ENCODE peak calls at places on chromosomes 12 and 14, in eight cellular contexts. M is body of pancreas, D is adrenal gland, Y is ovary, K is IMR-90, G is K562, H is H1, T is heart left ventricle. U is an unnamed sample.
A peak's percentile ranks its signal among the peaks of the same experiment; 100 is the strongest.

GRCh38 chr12:3190101-3190500 is 112.9 kb downstream of the TSPAN9 start:
- DNase-seq in M (no peak), D (no peak), Y (no peak), K (no peak), G (no peak), H (no peak), T (no peak), U (no peak)

GRCh38 chr12:144650-145284 is 69.2 kb downstream of the SLC6A12 start:
- DNase-seq in M (no peak), D (no peak), Y (no peak), K (no peak), G (no peak), H (no peak), T (no peak), U (no peak)

GRCh38 chr12:5171701-5172100 is 128.0 kb downstream of the KCNA5 start:
- DNase-seq in M (no peak), D (no peak), Y (no peak), K (peak; percentile 77), G (peak; percentile 12), H (peak; percentile 23), T (peak; percentile 13), U (no peak)

GRCh38 chr14:35044939-35045797 is 904 bp upstream of the FAM177A1 start:
- DNase-seq in M (no peak), D (no peak), Y (no peak), K (peak; percentile 62), G (no peak), H (no peak), T (no peak), U (no peak)

GRCh38 chr12:117551698-117552097 is 190.3 kb upstream of the NOS1 start:
- DNase-seq in M (no peak), D (no peak), Y (no peak), K (no peak), G (no peak), H (no peak), T (no peak), U (no peak)

GRCh38 chr14:26594148-26594547 is 3.7 kb downstream of the NOVA1 start:
- DNase-seq in M (no peak), D (no peak), Y (no peak), K (no peak), G (no peak), H (no peak), T (no peak), U (no peak)

GRCh38 chr14:91405241-91405721 is 12.3 kb downstream of the CCDC88C start:
- DNase-seq in M (peak; percentile 65), D (no peak), Y (no peak), K (no peak), G (no peak), H (no peak), T (no peak), U (no peak)

GRCh38 chr14:41609704-41610183 is 3.1 kb downstream of the LRFN5 start:
- DNase-seq in M (peak; percentile 46), D (peak; percentile 90), Y (no peak), K (peak; percentile 58), G (no peak), H (no peak), T (no peak), U (no peak)

GRCh38 chr12:26373606-26374495 is 178.5 kb downstream of the SSPN start:
- DNase-seq in M (no peak), D (no peak), Y (no peak), K (no peak), G (no peak), H (no peak), T (no peak), U (no peak)

GRCh38 chr14:95220663-95221231 is 63.4 kb upstream of the DICER1 start:
- DNase-seq in M (no peak), D (no peak), Y (no peak), K (peak; percentile 23), G (no peak), H (no peak), T (no peak), U (no peak)

GRCh38 chr12:111410229-111411186 is 4.8 kb downstream of the SH2B3 start:
- DNase-seq in M (no peak), D (no peak), Y (no peak), K (no peak), G (no peak), H (no peak), T (peak; percentile 36), U (no peak)

GRCh38 chr12:122873540-122873939 is 22.4 kb downstream of the VPS37B start:
- DNase-seq in M (no peak), D (no peak), Y (no peak), K (no peak), G (no peak), H (no peak), T (no peak), U (no peak)

GRCh38 chr14:29926701-29927595 is 699 bp downstream of the PRKD1 start:
- DNase-seq in M (peak; percentile 78), D (peak; percentile 69), Y (peak; percentile 71), K (peak; percentile 43), G (peak; percentile 13), H (no peak), T (peak; percentile 50), U (no peak)

DNA sequence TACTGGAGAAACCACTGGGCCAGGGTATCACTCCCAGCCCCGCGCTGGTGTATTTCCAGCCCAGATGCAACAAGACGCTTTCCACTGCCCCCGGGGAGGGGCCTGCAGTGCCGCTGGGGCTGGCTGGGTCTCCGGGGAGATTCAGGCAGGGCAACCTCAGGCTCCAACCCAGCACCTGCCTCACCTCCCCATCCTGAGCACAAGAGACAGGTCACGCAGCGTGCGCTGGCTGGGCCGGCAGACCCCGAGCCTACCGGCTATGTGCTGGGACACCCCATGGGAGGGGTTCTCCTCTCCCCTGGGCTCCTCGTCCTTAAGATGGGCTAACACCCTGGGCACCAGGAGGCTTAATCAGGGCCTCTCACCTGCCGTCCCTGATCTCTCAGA is 80.9 kb downstream of the RFLNA start:
- DNase-seq in M (no peak), D (no peak), Y (no peak), K (no peak), G (no peak), H (no peak), T (no peak), U (no peak)
- H3K36me3 ChIP-seq in M (peaks cover 9% of the 10 kb centered on the region), D (no peaks in the 10 kb centered on the region), Y (no peaks in the 10 kb centered on the region), K (peaks cover 67% of the 10 kb centered on the region), G (peaks cover 30% of the 10 kb centered on the region), H (peaks cover 14% of the 10 kb centered on the region), T (peaks cover 26% of the 10 kb centered on the region), U (peaks cover 28% of the 10 kb centered on the region)

DNA sequence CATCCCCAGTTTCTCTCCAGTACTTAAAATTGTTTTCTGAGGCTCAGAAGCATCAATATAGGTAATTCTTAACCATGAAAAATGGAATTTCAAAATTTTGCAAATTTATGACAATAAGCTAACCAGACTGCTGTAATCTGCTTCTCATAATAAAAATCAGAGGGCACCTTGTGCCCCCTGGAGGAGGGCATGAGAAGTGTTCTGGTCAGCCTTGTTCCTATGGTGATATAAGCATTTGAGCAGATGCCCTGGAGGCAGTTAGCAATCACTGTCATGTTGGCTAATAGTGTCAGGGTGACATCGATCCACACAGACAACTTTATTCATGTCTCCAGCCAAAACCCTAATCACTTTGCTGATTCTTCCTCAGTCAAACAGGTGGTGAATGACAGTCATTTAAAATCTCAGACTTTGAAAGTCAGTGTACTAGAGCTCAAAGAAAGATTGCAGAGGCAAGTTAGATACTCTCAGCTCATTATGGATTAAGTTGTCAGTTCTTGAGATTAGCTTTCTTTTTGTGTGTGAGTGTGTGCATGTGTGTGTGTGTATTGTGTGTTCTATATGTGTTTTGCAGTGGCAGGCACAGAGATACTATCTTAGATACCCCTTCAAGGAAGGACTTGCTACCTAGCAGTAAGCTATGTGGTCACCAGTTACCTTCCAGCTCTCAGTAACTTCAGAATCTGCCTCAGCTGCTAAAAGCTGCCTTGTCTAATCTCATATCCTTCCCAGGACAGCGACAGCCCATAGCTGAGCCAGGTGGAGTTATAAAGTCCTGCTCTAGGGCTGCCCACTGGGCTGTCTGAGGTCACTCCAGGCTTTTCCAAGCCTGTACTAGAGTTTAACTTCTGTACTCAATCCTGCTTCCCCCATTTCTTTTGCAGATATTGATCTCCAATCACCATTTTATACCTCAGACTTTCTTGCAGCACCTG is 942.8 kb downstream of the GALC start:
- DNase-seq in M (peak; percentile 68), D (no peak), Y (no peak), K (peak; percentile 47), G (peak; percentile 9), H (peak; percentile 19), T (no peak), U (no peak)
- TF ChIP-seq POLR2A in M (no peak), D (no peak), Y (no peak), K (no peak), G (no peak), H (no peak), T (no peak), U (no peak)

GRCh38 chr12:53978477-53979356 is 4.0 kb upstream of the HOTAIR start:
- DNase-seq in M (no peak), D (no peak), Y (no peak), K (no peak), G (no peak), H (no peak), T (no peak), U (no peak)

GRCh38 chr12:53981652-53982565 is 3.0 kb upstream of the HOXC10 start:
- DNase-seq in M (no peak), D (no peak), Y (no peak), K (no peak), G (no peak), H (no peak), T (no peak), U (no peak)

GRCh38 chr12:53982616-53983579 is 2.0 kb upstream of the HOXC10 start:
- DNase-seq in M (no peak), D (no peak), Y (no peak), K (no peak), G (no peak), H (no peak), T (no peak), U (no peak)

GRCh38 chr12:53977596-53978464 is 3.1 kb upstream of the HOTAIR start:
- DNase-seq in M (no peak), D (no peak), Y (no peak), K (no peak), G (no peak), H (no peak), T (no peak), U (no peak)

DNA sequence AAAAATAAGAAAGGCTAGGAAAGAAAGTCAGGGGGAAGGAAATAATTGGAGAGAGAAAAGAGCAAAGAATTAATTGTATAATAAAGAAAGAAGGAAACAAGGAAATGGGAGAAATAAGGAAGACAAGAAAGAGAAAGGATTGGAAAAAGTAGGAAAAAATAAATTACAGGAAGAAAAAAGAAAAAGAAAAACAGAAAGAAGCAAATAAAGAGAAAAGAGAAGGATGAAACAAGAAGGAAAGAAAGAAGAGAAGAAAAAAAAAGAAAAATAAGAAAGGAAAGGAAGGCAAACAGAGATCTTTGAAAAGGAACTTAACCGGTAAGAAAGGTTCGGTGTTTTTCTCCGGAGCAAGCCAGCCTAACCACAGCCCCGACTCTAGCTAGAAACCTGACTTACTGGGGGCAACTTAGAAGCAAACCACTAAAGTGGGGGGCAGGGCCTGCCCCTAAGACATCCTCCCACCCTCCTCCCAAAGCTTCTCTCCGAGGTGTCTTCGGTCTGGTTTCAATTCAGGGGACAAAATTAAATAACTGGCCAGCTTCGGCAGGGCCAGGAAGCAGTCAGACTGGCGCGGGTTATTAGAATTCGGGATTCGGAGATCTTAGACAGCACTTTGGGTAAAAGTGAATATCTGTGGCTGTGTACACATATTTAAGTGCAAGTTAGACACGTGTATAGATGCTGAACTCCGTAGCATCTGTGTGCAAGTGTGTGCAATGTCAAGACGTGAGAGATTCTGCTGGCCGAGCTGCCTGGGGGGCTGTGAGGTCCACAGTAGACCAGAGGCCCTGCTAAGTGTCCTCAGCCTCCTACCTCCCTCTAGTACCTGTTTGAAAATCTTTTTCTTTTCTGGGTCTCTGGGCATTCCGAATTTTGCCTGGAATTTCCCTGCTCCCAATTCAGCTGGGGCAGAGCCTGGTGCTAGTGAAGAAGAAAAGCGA is 4.2 kb upstream of the HOXC10 start:
- DNase-seq in M (no peak), D (no peak), Y (no peak), K (no peak), G (no peak), H (no peak), T (no peak), U (no peak)
- H3K36me3 ChIP-seq in M (no peaks in the 10 kb centered on the region), D (no peaks in the 10 kb centered on the region), Y (no peaks in the 10 kb centered on the region), K (no peaks in the 10 kb centered on the region), G (no peaks in the 10 kb centered on the region), H (peaks cover 4% of the 10 kb centered on the region), T (no peaks in the 10 kb centered on the region), U (no peaks in the 10 kb centered on the region)

GRCh38 chr12:56299853-56300643 is at the start of gene CS:
- DNase-seq in M (peak; percentile 100), D (peak; percentile 100), Y (peak; percentile 99), K (peak; percentile 95), G (peak; percentile 96), H (peak; percentile 92), T (peak; percentile 99), U (peak; percentile 97)
- TF ChIP-seq POLR2A in M (peak; percentile 91), D (peak; percentile 82), Y (peak; percentile 42), K (peak; percentile 47), G (peak; percentile 95), H (peak; percentile 4), T (peak; percentile 21), U (peak; percentile 80)